ENCODE peak calls at places on chromosomes 5 and 9, in five cellular contexts. K is H9, G is HFFc6, A is cardiac muscle cell, N is fibroblast of pulmonary artery. R is an unnamed sample.

GRCh38 chr5:156477196-156477595 is 150.2 kb downstream of the SGCD start:
- DNase-seq in N (no peak), K (no peak), G (no peak), A (no peak), R (no peak)

GRCh38 chr9:105044458-105044857 is 116.5 kb upstream of the ABCA1 start:
- DNase-seq in G (no peak), A (no peak), N (no peak), K (no peak), R (no peak)

GRCh38 chr5:167916706-167917105 is 374.7 kb upstream of the WWC1 start:
- DNase-seq in A (no peak), G (no peak), K (peak), N (peak), R (no peak)

GRCh38 chr5:93252165-93252564 is 328.9 kb downstream of the NR2F1-AS1 start:
- DNase-seq in K (no peak), A (no peak), G (no peak), N (peak), R (no peak)

GRCh38 chr5:136309932-136310598 is 55.3 kb downstream of the TRPC7 start:
- DNase-seq in N (no peak), A (no peak), K (no peak), G (no peak), R (no peak)

GRCh38 chr9:98361645-98362044 is 106.2 kb upstream of the TBC1D2 start:
- DNase-seq in G (no peak), N (no peak), K (no peak), A (no peak), R (no peak)

GRCh38 chr5:112973036-112973435 is 3.6 kb upstream of the DCP2 start:
- DNase-seq in G (no peak), N (no peak), K (no peak), A (no peak), R (no peak)

GRCh38 chr5:39755986-39756385 is 331.2 kb upstream of the DAB2 start:
- DNase-seq in K (no peak), A (no peak), N (peak), G (peak), R (no peak)

GRCh38 chr5:107376546-107377276 is 294.0 kb downstream of the EFNA5 start:
- DNase-seq in N (peak), G (no peak), A (no peak), K (no peak), R (no peak)

GRCh38 chr9:100375677-100376076 is 22.9 kb upstream of the TEX10 start:
- DNase-seq in A (no peak), N (no peak), G (no peak), K (peak), R (no peak)

GRCh38 chr9:127122176-127123151 is at the start of gene ANGPTL2:
- DNase-seq in A (peak), K (peak), G (peak), N (peak), R (peak)

GRCh38 chr9:12722131-12722530 is 28.9 kb downstream of the TYRP1 start:
- DNase-seq in K (no peak), G (no peak), N (no peak), A (no peak), R (no peak)

GRCh38 chr9:31168161-31168560 is 1216.3 kb upstream of the ACO1 start:
- DNase-seq in N (no peak), K (no peak), G (no peak), A (no peak), R (no peak)

GRCh38 chr9:92590386-92590785 is 54.6 kb upstream of the ECM2 start:
- DNase-seq in K (no peak), G (no peak), A (no peak), N (peak), R (no peak)

GRCh38 chr5:131541766-131542165 is 93.3 kb downstream of the RAPGEF6 start:
- DNase-seq in G (no peak), A (no peak), N (peak), K (no peak), R (no peak)

GRCh38 chr5:148372331-148372730 is 11.4 kb upstream of the FBXO38 start:
- DNase-seq in A (no peak), K (no peak), N (no peak), G (no peak), R (no peak)

GRCh38 chr5:169701910-169702451 is 64.9 kb downstream of the DOCK2 start:
- DNase-seq in N (peak), G (peak), A (peak), K (no peak), R (no peak)

GRCh38 chr5:32319392-32319791 is 6.7 kb upstream of the MTMR12 start:
- DNase-seq in G (no peak), A (no peak), N (no peak), K (peak), R (no peak)

GRCh38 chr5:62783374-62784057 is 204.9 kb downstream of the LRRC70 start:
- DNase-seq in K (no peak), A (no peak), G (no peak), N (no peak), R (no peak)

GRCh38 chr5:56685503-56686217 is 129.7 kb upstream of the MAP3K1 start:
- DNase-seq in A (no peak), G (no peak), K (no peak), N (no peak), R (no peak)

GRCh38 chr9:116287721-116288120 is 134.1 kb downstream of the PAPPA start:
- DNase-seq in K (no peak), G (peak), N (peak), A (no peak), R (no peak)

GRCh38 chr5:148993283-148993936 is 69.5 kb downstream of the SH3TC2 start:
- DNase-seq in A (no peak), G (no peak), N (no peak), K (no peak), R (no peak)

DNA sequence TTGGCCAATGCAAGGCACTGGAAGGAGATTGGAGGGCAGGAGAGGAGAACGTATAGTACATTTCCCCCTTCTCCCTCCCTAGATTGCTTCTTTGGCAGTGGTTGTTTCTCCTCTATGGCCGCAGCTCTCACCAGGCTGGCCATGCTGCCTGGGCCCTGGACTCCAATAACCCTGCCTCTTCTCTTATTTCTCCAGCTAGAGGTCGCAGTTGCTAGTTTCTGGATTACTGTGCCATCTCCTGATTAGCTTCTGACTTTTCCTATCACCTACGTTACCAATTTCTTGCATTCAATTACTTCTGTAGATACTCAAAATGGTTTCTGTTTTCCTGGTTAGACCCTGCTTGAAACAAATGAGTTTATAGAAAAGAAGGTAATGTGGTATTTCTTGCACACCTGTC is 2.4 kb upstream of the MACIR start:
- DNase-seq in A (peak), K (no peak), G (no peak), N (no peak), R (no peak)
- TF ChIP-seq CTCF in A (peak), K (no peak), G (peak), N (peak), R (no peak)

GRCh38 chr9:77291714-77292113 is 114.4 kb downstream of the VPS13A start:
- DNase-seq in A (no peak), G (peak), N (peak), K (peak), R (no peak)
- TF ChIP-seq CTCF in A (peak), G (peak), N (peak), K (peak), R (no peak)

GRCh38 chr9:33860200-33860871 is 43.4 kb downstream of the UBE2R2 start:
- DNase-seq in G (no peak), N (no peak), K (no peak), A (no peak), R (no peak)
- TF ChIP-seq CTCF in G (peak), N (peak), K (peak), A (no peak), R (no peak)

GRCh38 chr9:133560311-133560710 is 25.8 kb downstream of the ADAMTSL2 start:
- DNase-seq in G (no peak), A (no peak), N (peak), K (no peak), R (no peak)

GRCh38 chr9:133554729-133555128 is 20.2 kb downstream of the ADAMTSL2 start:
- DNase-seq in N (no peak), G (no peak), K (no peak), A (no peak), R (no peak)

GRCh38 chr9:133558191-133559126 is 24.0 kb downstream of the ADAMTSL2 start:
- DNase-seq in A (peak), K (no peak), N (peak), G (peak), R (no peak)

GRCh38 chr9:133556354-133556753 is 21.9 kb downstream of the ADAMTSL2 start:
- DNase-seq in A (no peak), K (no peak), N (no peak), G (no peak), R (no peak)

DNA sequence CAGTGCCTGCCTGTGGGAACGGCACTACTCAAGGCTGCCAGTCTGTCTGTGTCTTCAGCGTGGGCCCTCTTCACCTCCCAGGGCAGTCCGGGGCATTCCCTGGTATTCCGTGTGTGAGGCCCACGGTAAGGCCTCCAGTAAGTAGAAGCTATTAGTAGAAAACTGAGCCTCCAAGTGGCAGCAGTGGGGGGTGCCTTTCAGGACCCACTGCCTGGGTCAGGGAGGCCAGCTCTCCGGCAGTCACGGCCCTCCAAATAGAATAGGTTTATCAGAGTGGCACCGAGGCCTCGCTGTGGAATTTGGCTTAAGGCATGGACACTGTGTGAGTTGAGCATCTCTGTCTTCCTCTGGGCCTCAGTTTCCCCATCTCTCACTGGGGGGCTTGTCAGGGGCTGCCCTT is 23.1 kb downstream of the ADAMTSL2 start:
- DNase-seq in N (no peak), K (no peak), A (peak), G (no peak), R (no peak)
- TF ChIP-seq CTCF in N (no peak), K (no peak), A (no peak), G (no peak), R (no peak)

DNA sequence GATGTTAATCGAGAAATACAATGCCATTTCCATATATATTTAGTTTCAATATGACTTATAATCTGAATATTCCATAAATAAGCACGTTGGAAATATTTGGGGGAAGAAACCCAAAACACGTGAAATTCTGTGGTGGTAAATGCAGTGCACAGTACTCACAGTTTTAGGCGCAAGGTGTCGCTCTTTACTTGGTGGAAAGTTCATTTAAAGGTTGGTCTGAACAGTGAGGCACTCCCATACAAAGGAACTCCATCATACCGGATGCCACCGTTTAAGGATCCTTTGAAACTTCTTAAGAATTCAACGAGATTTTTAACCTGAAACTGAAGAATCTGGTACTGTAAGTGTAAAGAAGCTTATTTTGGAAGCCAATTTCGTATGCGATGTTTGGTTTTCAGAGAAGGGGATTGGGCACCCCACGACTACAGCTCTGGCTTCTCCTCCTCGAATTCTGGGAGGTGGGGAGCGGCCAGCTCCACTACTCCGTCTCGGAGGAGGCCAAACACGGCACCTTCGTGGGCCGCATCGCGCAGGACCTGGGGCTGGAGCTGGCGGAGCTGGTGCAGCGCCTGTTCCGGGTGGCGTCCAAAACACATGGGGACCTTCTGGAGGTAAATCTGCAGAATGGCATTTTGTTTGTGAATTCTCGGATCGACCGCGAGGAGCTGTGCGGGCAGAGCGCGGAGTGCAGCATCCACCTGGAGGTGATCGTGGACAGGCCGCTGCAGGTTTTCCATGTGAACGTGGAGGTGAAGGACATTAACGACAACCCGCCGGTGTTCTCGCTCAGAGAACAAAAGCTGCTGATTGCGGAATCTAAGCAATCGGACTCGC is at the start of gene PCDHA11:
- DNase-seq in K (peak), G (no peak), N (no peak), A (peak), R (no peak)
- TF ChIP-seq CTCF in K (peak), G (no peak), N (no peak), A (no peak), R (no peak)

GRCh38 chr5:5271606-5272321 is 131.6 kb downstream of the ADAMTS16 start:
- DNase-seq in G (peak), A (no peak), N (no peak), K (no peak), R (no peak)
- TF ChIP-seq CTCF in G (no peak), A (no peak), N (no peak), K (no peak), R (no peak)

GRCh38 chr5:179906795-179907569 is 715 bp downstream of the TBC1D9B start:
- DNase-seq in A (peak), G (no peak), N (peak), K (peak), R (no peak)

GRCh38 chr5:179906294-179906794 is 1.4 kb downstream of the TBC1D9B start:
- DNase-seq in G (peak), A (no peak), K (peak), N (peak), R (no peak)

GRCh38 chr5:179909224-179909623 is 1.5 kb upstream of the TBC1D9B start:
- DNase-seq in K (no peak), N (no peak), G (no peak), A (no peak), R (no peak)

GRCh38 chr5:179907570-179908324 is at the start of gene TBC1D9B:
- DNase-seq in A (peak), N (peak), K (peak), G (peak), R (peak)

DNA sequence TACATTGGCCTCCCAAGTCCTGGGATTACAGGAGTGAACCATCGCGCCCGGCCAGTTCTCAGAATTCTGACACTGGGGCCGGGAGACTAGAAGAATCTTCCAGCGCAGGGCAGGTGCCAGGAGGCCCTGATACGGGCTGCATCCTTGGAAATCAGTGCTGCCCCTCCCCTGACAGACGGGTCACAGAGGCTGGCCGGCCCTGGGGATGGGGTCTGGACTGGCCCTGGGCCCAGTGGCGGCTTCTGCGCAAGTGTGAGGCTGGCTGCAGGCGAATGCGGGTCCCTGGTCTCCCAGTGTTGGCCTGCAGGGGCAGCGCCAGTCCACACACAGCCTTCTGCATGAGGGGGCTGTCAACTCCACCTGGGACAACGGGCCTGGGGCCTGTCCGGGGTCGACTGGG is 831 bp upstream of the TBC1D9B start:
- DNase-seq in G (no peak), K (peak), A (peak), N (no peak), R (no peak)
- TF ChIP-seq CTCF in G (peak), K (peak), A (no peak), N (peak), R (no peak)